ENCODE peak calls at places on chromosomes 2 and 18, in four cellular contexts. W is HCT116, Z is SK-N-SH, P is HepG2. J is an unnamed sample.

GRCh38 chr2:177984739-177985138 is 87.8 kb downstream of the PDE11A start:
- DNase-seq in W (no peak), Z (peak), P (no peak), J (no peak)

GRCh38 chr18:54033087-54033486 is 191.4 kb downstream of the MBD2 start:
- DNase-seq in W (no peak), Z (no peak), P (no peak), J (no peak)

GRCh38 chr2:36337354-36337753 is 18.2 kb upstream of the CRIM1 start:
- DNase-seq in W (no peak), Z (no peak), P (no peak), J (no peak)

GRCh38 chr2:28394997-28395333 is 2.3 kb downstream of the FOSL2 start:
- DNase-seq in W (no peak), Z (no peak), P (no peak), J (no peak)

GRCh38 chr18:57502624-57503023 is 67.5 kb downstream of the ONECUT2 start:
- DNase-seq in W (no peak), Z (no peak), P (no peak), J (no peak)

GRCh38 chr18:32607816-32608215 is 137.1 kb upstream of the GAREM1 start:
- DNase-seq in W (no peak), Z (no peak), P (no peak), J (no peak)

GRCh38 chr2:154455201-154455600 is 243.3 kb upstream of the KCNJ3 start:
- DNase-seq in W (no peak), Z (no peak), P (no peak), J (no peak)

GRCh38 chr2:23900133-23900926 is 26.6 kb downstream of the ATAD2B start:
- DNase-seq in W (peak), Z (no peak), P (no peak), J (no peak)

GRCh38 chr2:237242091-237242536 is 156.4 kb downstream of the COPS8 start:
- DNase-seq in W (no peak), Z (no peak), P (no peak), J (no peak)

GRCh38 chr2:14492920-14493503 is 139.5 kb upstream of the LRATD1 start:
- DNase-seq in W (no peak), Z (no peak), P (no peak), J (no peak)

GRCh38 chr2:114651933-114652332 is 209.5 kb downstream of the DPP10 start:
- DNase-seq in W (no peak), Z (no peak), P (no peak), J (no peak)

GRCh38 chr2:85915606-85916303 is 27.0 kb upstream of the ST3GAL5 start:
- DNase-seq in W (no peak), Z (no peak), P (no peak), J (no peak)

GRCh38 chr2:85914525-85914881 is 25.7 kb upstream of the ST3GAL5 start:
- DNase-seq in W (no peak), Z (no peak), P (no peak), J (no peak)

GRCh38 chr2:85911836-85912692 is 23.3 kb upstream of the ST3GAL5 start:
- DNase-seq in W (no peak), Z (no peak), P (no peak), J (no peak)

GRCh38 chr2:85914916-85915315 is 26.1 kb upstream of the ST3GAL5 start:
- DNase-seq in W (no peak), Z (no peak), P (no peak), J (no peak)

GRCh38 chr2:85913854-85914524 is 25.2 kb upstream of the ST3GAL5 start:
- DNase-seq in W (no peak), Z (no peak), P (no peak), J (no peak)
- H3K4me2 ChIP-seq in W (no peak), Z (no peak), P (no peak), J (no peak)

DNA sequence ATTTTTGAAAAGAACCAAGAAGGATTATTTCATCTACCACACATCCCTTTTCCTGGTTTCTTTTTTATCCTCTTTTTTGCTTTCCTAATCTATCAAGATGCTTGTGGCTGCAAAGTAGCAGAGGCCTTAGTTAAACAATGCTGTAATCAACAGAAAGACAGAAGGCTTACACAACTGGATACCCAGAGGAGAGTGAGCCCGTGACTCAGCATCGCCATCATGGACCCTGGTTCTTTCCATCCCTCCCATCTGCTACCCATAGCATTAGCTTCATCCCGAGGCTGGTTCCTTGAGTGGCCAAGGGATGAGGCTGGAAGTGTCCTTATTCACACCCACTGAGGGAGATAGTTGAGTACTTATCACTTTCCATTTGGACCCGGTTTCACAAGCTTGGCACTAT is 7.5 kb upstream of the HAAO start:
- DNase-seq in W (no peak), Z (no peak), P (no peak), J (no peak)
- TF ChIP-seq ELF1 in W (no peak), Z (no peak), P (no peak), J (no peak)

DNA sequence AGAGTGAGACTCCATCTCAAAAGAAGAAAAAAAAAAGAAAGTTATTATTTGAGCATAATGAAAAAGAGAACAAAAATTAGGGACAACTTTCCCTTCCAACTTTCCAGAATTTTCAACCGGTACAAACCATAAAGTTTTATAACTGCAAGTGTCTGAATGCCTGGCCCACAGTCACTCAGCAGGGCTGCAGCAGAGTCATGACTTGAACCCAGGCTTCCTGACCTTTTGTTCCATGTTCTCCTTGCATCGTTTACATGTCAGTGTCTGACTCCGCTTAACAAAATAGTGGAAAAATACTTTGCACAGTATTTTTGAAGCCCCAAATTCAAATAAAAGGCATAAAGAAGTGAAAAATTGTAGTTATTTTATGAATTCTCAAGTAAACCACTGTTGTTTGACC is 82.7 kb downstream of the LTBP1 start:
- DNase-seq in W (no peak), Z (no peak), P (no peak), J (no peak)
- H3K4me2 ChIP-seq in W (no peak), Z (no peak), P (no peak), J (no peak)

GRCh38 chr2:22276696-22277095 is 1108.3 kb upstream of the KLHL29 start:
- DNase-seq in W (no peak), Z (no peak), P (no peak), J (no peak)
- TF ChIP-seq ELF1 in W (no peak), Z (no peak), P (no peak), J (no peak)

J was measured in K562.